ENCODE peak calls at places on chromosome X, in seven cellular contexts. One of them, this sample, is unnamed.
A peak's percentile ranks its signal among the peaks of the same experiment; 100 is the strongest.

GRCh38 chrX:39492495-39493162 is 605.1 kb downstream of the BCOR start:
- DNase-seq in nephron progenitor cell: no peak
- DNase-seq in stimulated activated CD8-positive, alpha-beta memory T cell treated with anti-CD3 and anti-CD28 coated beads, Interleukin-7, amount 100 ng/mL, for 1 hour: no peak
- DNase-seq in left ventricle myocardium superior: peak; percentile 60
- DNase-seq in HTR-8/SVneo: no peak
- DNase-seq in adrenal gland: no peak
- DNase-seq in sciatic nerve: no peak
- DNase-seq in this sample: no peak

GRCh38 chrX:154013614-154014360 is 5.9 kb downstream of the IRAK1 start:
- DNase-seq in nephron progenitor cell: peak; percentile 60
- DNase-seq in stimulated activated CD8-positive, alpha-beta memory T cell treated with anti-CD3 and anti-CD28 coated beads, Interleukin-7, amount 100 ng/mL, for 1 hour: no peak
- DNase-seq in left ventricle myocardium superior: no peak
- DNase-seq in HTR-8/SVneo: peak; percentile 34
- DNase-seq in adrenal gland: peak; percentile 50
- DNase-seq in sciatic nerve: no peak
- DNase-seq in this sample: no peak

GRCh38 chrX:29470029-29470428 is 745.3 kb upstream of the MAGEB2 start:
- DNase-seq in nephron progenitor cell: no peak
- DNase-seq in stimulated activated CD8-positive, alpha-beta memory T cell treated with anti-CD3 and anti-CD28 coated beads, Interleukin-7, amount 100 ng/mL, for 1 hour: no peak
- DNase-seq in left ventricle myocardium superior: no peak
- DNase-seq in HTR-8/SVneo: no peak
- DNase-seq in adrenal gland: no peak
- DNase-seq in sciatic nerve: no peak
- DNase-seq in this sample: no peak

GRCh38 chrX:72006461-72006860 is 95.8 kb downstream of the NHSL2 start:
- DNase-seq in nephron progenitor cell: no peak
- DNase-seq in stimulated activated CD8-positive, alpha-beta memory T cell treated with anti-CD3 and anti-CD28 coated beads, Interleukin-7, amount 100 ng/mL, for 1 hour: no peak
- DNase-seq in left ventricle myocardium superior: no peak
- DNase-seq in HTR-8/SVneo: no peak
- DNase-seq in adrenal gland: no peak
- DNase-seq in sciatic nerve: no peak
- DNase-seq in this sample: no peak

GRCh38 chrX:47234583-47234982 is 1.8 kb downstream of the USP11 start:
- DNase-seq in nephron progenitor cell: no peak
- DNase-seq in stimulated activated CD8-positive, alpha-beta memory T cell treated with anti-CD3 and anti-CD28 coated beads, Interleukin-7, amount 100 ng/mL, for 1 hour: no peak
- DNase-seq in left ventricle myocardium superior: no peak
- DNase-seq in HTR-8/SVneo: no peak
- DNase-seq in adrenal gland: no peak
- DNase-seq in sciatic nerve: no peak
- DNase-seq in this sample: no peak

GRCh38 chrX:81120270-81120935 is 81.3 kb downstream of the HMGN5 start:
- DNase-seq in nephron progenitor cell: no peak
- DNase-seq in stimulated activated CD8-positive, alpha-beta memory T cell treated with anti-CD3 and anti-CD28 coated beads, Interleukin-7, amount 100 ng/mL, for 1 hour: no peak
- DNase-seq in left ventricle myocardium superior: no peak
- DNase-seq in HTR-8/SVneo: no peak
- DNase-seq in adrenal gland: no peak
- DNase-seq in sciatic nerve: no peak
- DNase-seq in this sample: no peak

GRCh38 chrX:12981880-12982279 is 7.0 kb downstream of the TMSB4X start:
- DNase-seq in nephron progenitor cell: no peak
- DNase-seq in stimulated activated CD8-positive, alpha-beta memory T cell treated with anti-CD3 and anti-CD28 coated beads, Interleukin-7, amount 100 ng/mL, for 1 hour: no peak
- DNase-seq in left ventricle myocardium superior: no peak
- DNase-seq in HTR-8/SVneo: no peak
- DNase-seq in adrenal gland: no peak
- DNase-seq in sciatic nerve: no peak
- DNase-seq in this sample: no peak

GRCh38 chrX:27186671-27187070 is 276.5 kb downstream of the PPP4R3C start:
- DNase-seq in nephron progenitor cell: peak; percentile 18
- DNase-seq in stimulated activated CD8-positive, alpha-beta memory T cell treated with anti-CD3 and anti-CD28 coated beads, Interleukin-7, amount 100 ng/mL, for 1 hour: no peak
- DNase-seq in left ventricle myocardium superior: no peak
- DNase-seq in HTR-8/SVneo: peak; percentile 27
- DNase-seq in adrenal gland: peak; percentile 42
- DNase-seq in sciatic nerve: no peak
- DNase-seq in this sample: no peak

GRCh38 chrX:47539860-47540259 is 21.1 kb upstream of the ARAF start:
- DNase-seq in nephron progenitor cell: no peak
- DNase-seq in stimulated activated CD8-positive, alpha-beta memory T cell treated with anti-CD3 and anti-CD28 coated beads, Interleukin-7, amount 100 ng/mL, for 1 hour: no peak
- DNase-seq in left ventricle myocardium superior: no peak
- DNase-seq in HTR-8/SVneo: no peak
- DNase-seq in adrenal gland: no peak
- DNase-seq in sciatic nerve: no peak
- DNase-seq in this sample: no peak

GRCh38 chrX:132367314-132367713 is 121.5 kb downstream of the MBNL3 start:
- DNase-seq in nephron progenitor cell: no peak
- DNase-seq in stimulated activated CD8-positive, alpha-beta memory T cell treated with anti-CD3 and anti-CD28 coated beads, Interleukin-7, amount 100 ng/mL, for 1 hour: no peak
- DNase-seq in left ventricle myocardium superior: no peak
- DNase-seq in HTR-8/SVneo: no peak
- DNase-seq in adrenal gland: no peak
- DNase-seq in sciatic nerve: no peak
- DNase-seq in this sample: no peak

GRCh38 chrX:109797311-109797975 is 64.4 kb upstream of the ACSL4 start:
- DNase-seq in nephron progenitor cell: no peak
- DNase-seq in stimulated activated CD8-positive, alpha-beta memory T cell treated with anti-CD3 and anti-CD28 coated beads, Interleukin-7, amount 100 ng/mL, for 1 hour: no peak
- DNase-seq in left ventricle myocardium superior: no peak
- DNase-seq in HTR-8/SVneo: no peak
- DNase-seq in adrenal gland: no peak
- DNase-seq in sciatic nerve: no peak
- DNase-seq in this sample: no peak

GRCh38 chrX:1323315-1323714 is 13.3 kb upstream of the IL3RA start:
- DNase-seq in nephron progenitor cell: peak; percentile 44
- DNase-seq in stimulated activated CD8-positive, alpha-beta memory T cell treated with anti-CD3 and anti-CD28 coated beads, Interleukin-7, amount 100 ng/mL, for 1 hour: peak; percentile 19
- DNase-seq in left ventricle myocardium superior: peak; percentile 37
- DNase-seq in HTR-8/SVneo: peak; percentile 70
- DNase-seq in adrenal gland: peak; percentile 59
- DNase-seq in sciatic nerve: peak; percentile 66
- DNase-seq in this sample: no peak

GRCh38 chrX:94051926-94052325 is 377.9 kb downstream of the FAM133A start:
- DNase-seq in nephron progenitor cell: no peak
- DNase-seq in stimulated activated CD8-positive, alpha-beta memory T cell treated with anti-CD3 and anti-CD28 coated beads, Interleukin-7, amount 100 ng/mL, for 1 hour: no peak
- DNase-seq in left ventricle myocardium superior: no peak
- DNase-seq in HTR-8/SVneo: no peak
- DNase-seq in adrenal gland: no peak
- DNase-seq in sciatic nerve: no peak
- DNase-seq in this sample: no peak

GRCh38 chrX:9456250-9457074 is 8.4 kb upstream of the TBL1X start:
- DNase-seq in nephron progenitor cell: no peak
- DNase-seq in stimulated activated CD8-positive, alpha-beta memory T cell treated with anti-CD3 and anti-CD28 coated beads, Interleukin-7, amount 100 ng/mL, for 1 hour: no peak
- DNase-seq in left ventricle myocardium superior: no peak
- DNase-seq in HTR-8/SVneo: no peak
- DNase-seq in adrenal gland: no peak
- DNase-seq in sciatic nerve: no peak
- DNase-seq in this sample: no peak

GRCh38 chrX:53374222-53374820 is 48.1 kb downstream of the SMC1A start:
- DNase-seq in nephron progenitor cell: no peak
- DNase-seq in stimulated activated CD8-positive, alpha-beta memory T cell treated with anti-CD3 and anti-CD28 coated beads, Interleukin-7, amount 100 ng/mL, for 1 hour: no peak
- DNase-seq in left ventricle myocardium superior: no peak
- DNase-seq in HTR-8/SVneo: no peak
- DNase-seq in adrenal gland: no peak
- DNase-seq in sciatic nerve: no peak
- DNase-seq in this sample: no peak

GRCh38 chrX:132467029-132467428 is 21.8 kb downstream of the MBNL3 start:
- DNase-seq in nephron progenitor cell: no peak
- DNase-seq in stimulated activated CD8-positive, alpha-beta memory T cell treated with anti-CD3 and anti-CD28 coated beads, Interleukin-7, amount 100 ng/mL, for 1 hour: no peak
- DNase-seq in left ventricle myocardium superior: no peak
- DNase-seq in HTR-8/SVneo: no peak
- DNase-seq in adrenal gland: no peak
- DNase-seq in sciatic nerve: no peak
- DNase-seq in this sample: no peak

GRCh38 chrX:15165832-15166231 is 104.1 kb downstream of the ASB9 start:
- DNase-seq in nephron progenitor cell: no peak
- DNase-seq in stimulated activated CD8-positive, alpha-beta memory T cell treated with anti-CD3 and anti-CD28 coated beads, Interleukin-7, amount 100 ng/mL, for 1 hour: no peak
- DNase-seq in left ventricle myocardium superior: no peak
- DNase-seq in HTR-8/SVneo: no peak
- DNase-seq in adrenal gland: no peak
- DNase-seq in sciatic nerve: no peak
- DNase-seq in this sample: no peak

This sample was measured in posterior vena cava.